ENCODE peak calls at places on chromosomes 1 and 21, in four cellular contexts. Z is HepG2, P is SK-N-SH, G is IMR-90. D is an unnamed sample.

GRCh38 chr1:108121361-108122143 is 78.6 kb downstream of the SLC25A24 start:
- DNase-seq in Z (peak), P (no peak), G (peak), D (no peak)

GRCh38 chr1:18542351-18542750 is 61.6 kb downstream of the KLHDC7A start:
- DNase-seq in Z (no peak), P (no peak), G (no peak), D (no peak)

GRCh38 chr1:199123615-199124014 is 484.8 kb downstream of the PTPRC start:
- DNase-seq in Z (no peak), P (no peak), G (peak), D (no peak)

GRCh38 chr1:11961230-11961629 is 19.0 kb upstream of the MFN2 start:
- DNase-seq in Z (peak), P (no peak), G (no peak), D (no peak)

GRCh38 chr1:31507221-31507620 is 69.1 kb upstream of the TINAGL1 start:
- DNase-seq in Z (no peak), P (no peak), G (no peak), D (no peak)

GRCh38 chr1:21651214-21652042 is 17.7 kb downstream of the RAP1GAP start:
- DNase-seq in Z (no peak), P (peak), G (no peak), D (no peak)

GRCh38 chr1:40877681-40878080 is 15.5 kb upstream of the CITED4 start:
- DNase-seq in Z (no peak), P (peak), G (peak), D (no peak)

GRCh38 chr1:85142753-85143152 is 58.1 kb downstream of the SYDE2 start:
- DNase-seq in Z (no peak), P (no peak), G (no peak), D (no peak)

GRCh38 chr1:65791860-65792670 is 630 bp upstream of the PDE4B start:
- DNase-seq in Z (no peak), P (peak), G (peak), D (no peak)

GRCh38 chr1:161885013-161885412 is 118.9 kb downstream of the ATF6 start:
- DNase-seq in Z (no peak), P (no peak), G (peak), D (no peak)

GRCh38 chr1:68594851-68595250 is 98.0 kb upstream of the DEPDC1 start:
- DNase-seq in Z (no peak), P (no peak), G (no peak), D (no peak)

GRCh38 chr1:12600335-12600734 is 17.7 kb downstream of the DHRS3 start:
- DNase-seq in Z (no peak), P (no peak), G (no peak), D (no peak)

GRCh38 chr1:193031431-193031830 is 27.7 kb downstream of the UCHL5 start:
- DNase-seq in Z (no peak), P (peak), G (peak), D (no peak)

DNA sequence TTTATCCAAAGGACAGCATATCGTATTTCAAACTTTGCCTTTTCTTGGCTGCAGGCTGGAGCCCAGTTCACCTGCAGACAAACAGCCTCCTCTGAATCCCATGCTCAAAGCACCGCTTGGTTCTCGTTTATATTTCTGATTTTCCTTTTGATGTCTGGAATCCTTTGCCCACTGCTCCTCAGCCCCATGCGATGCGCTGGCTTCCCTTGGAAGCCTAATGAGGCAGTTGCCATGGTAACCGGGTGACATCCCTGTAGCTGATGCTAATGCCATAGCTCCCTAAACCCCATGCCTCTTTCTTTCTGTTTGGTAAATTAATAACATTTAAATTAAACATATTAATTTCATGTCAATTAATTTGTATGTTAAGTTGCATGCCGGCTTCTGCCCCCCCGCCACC is 327.1 kb downstream of the PRDM2 start:
- DNase-seq in Z (no peak), P (no peak), G (no peak), D (no peak)
- TF ChIP-seq MXI1 in Z (no peak), P (no peak), G (no peak), D (no peak)

GRCh38 chr21:44300262-44300959 is 558 bp downstream of the PFKL start:
- DNase-seq in Z (peak), P (peak), G (peak), D (no peak)

GRCh38 chr21:44298301-44298700 is 1.6 kb upstream of the PFKL start:
- DNase-seq in Z (peak), P (no peak), G (peak), D (no peak)

GRCh38 chr21:44299458-44300261 is at the start of gene PFKL:
- DNase-seq in Z (peak), P (peak), G (peak), D (peak)

GRCh38 chr21:44297525-44298290 is 2.1 kb upstream of the PFKL start:
- DNase-seq in Z (peak), P (peak), G (peak), D (peak)

DNA sequence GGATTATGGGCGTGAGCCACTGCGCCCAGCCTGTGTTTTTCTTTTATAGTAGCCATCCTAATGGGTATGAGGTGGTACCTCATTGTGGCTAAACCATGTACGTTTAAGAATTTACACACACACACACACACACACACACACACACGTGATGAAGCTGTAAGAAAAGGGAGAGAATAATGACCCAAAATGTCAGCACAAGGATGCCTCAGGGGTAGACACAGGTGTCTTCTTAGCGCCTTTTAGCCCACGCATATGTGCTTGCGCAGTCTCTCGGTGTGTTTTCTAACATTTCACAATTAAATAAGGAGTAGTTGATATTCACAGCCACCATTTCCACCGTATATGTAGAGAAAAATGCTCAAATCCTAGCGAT is 782 bp upstream of the PFKL start:
- DNase-seq in Z (no peak), P (no peak), G (peak), D (no peak)
- TF ChIP-seq MXI1 in Z (no peak), P (no peak), G (no peak), D (no peak)

DNA sequence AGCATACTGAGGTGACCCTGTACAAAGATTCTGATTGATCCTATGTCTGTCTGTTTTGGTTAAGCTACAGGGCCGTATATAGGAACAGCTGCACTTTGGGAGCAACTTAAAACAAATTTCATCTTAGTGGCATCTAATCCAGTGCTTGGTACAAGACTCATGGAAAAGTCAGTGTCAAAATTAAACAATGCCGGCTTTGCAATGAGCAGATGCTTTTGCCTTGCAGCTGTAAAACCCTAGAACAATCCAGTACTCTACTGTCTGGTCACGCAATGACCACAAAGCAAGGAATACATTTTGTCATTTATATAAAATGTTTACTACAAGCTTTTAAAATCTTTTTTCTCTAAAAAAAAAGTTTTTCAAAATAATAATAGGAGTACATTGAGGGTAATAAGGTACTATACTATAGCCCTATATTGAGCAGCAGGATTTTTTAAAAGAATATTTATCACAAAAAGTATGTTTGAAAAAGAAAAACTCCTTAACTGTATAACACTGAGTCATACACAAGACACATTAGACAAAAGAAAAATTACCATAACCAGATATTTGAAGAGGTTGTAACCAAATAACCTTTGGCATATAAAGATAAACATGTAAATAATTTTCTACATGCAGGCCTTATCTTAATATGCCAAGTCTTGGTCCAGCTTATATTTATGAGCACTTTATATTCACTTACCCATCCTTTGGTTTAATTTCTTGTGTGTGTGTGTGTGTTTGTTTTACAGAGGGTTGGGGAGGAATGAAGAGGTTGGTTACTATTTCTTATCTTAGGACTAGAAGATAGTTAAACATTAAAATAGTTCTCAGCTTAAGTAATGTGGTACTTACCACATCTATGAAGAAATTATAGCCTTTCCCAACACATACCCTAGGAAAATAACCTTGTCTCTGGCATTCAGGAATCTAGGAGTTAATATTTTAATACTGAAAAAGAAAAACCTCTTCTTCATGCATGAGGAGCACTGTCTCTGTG is 262.3 kb downstream of the FAF1 start:
- DNase-seq in Z (no peak), P (no peak), G (peak), D (no peak)
- TF ChIP-seq MXI1 in Z (no peak), P (no peak), G (no peak), D (no peak)

GRCh38 chr1:170296211-170296610 is 150.5 kb downstream of the NTMT2 start:
- DNase-seq in Z (no peak), P (no peak), G (no peak), D (no peak)

GRCh38 chr1:170290971-170291370 is 145.2 kb downstream of the NTMT2 start:
- DNase-seq in Z (no peak), P (no peak), G (peak), D (no peak)

GRCh38 chr1:170296642-170297041 is 150.9 kb downstream of the NTMT2 start:
- DNase-seq in Z (no peak), P (no peak), G (peak), D (no peak)
- TF ChIP-seq MXI1 in Z (no peak), P (no peak), G (no peak), D (no peak)

GRCh38 chr1:9755441-9755995 is 68.2 kb downstream of the CLSTN1 start:
- DNase-seq in Z (no peak), P (no peak), G (no peak), D (no peak)
- TF ChIP-seq MXI1 in Z (no peak), P (no peak), G (no peak), D (no peak)

DNA sequence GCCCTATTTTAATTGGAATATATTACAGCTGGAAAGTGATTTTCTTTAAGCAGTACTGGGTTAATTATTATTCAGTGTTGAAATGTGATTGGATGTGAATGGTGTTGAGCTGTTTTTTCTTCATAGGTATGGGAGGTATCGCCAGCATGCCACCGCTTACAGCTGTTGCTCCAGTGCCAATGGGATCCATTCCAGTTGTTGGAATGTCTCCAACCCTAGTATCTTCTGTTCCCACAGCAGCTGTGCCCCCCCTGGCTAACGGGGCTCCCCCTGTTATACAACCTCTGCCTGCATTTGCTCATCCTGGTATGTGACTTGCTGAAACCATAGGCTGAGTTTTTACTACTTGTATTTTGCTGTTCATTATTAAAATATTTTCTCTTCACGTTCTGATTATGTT is 107.7 kb downstream of the ITSN1 start:
- DNase-seq in Z (no peak), P (no peak), G (no peak), D (no peak)
- TF ChIP-seq MXI1 in Z (no peak), P (no peak), G (no peak), D (no peak)

GRCh38 chr1:212946872-212947271 is 3.5 kb upstream of the VASH2 start:
- DNase-seq in Z (no peak), P (no peak), G (no peak), D (no peak)
- TF ChIP-seq MXI1 in Z (no peak), P (no peak), G (no peak), D (no peak)

DNA sequence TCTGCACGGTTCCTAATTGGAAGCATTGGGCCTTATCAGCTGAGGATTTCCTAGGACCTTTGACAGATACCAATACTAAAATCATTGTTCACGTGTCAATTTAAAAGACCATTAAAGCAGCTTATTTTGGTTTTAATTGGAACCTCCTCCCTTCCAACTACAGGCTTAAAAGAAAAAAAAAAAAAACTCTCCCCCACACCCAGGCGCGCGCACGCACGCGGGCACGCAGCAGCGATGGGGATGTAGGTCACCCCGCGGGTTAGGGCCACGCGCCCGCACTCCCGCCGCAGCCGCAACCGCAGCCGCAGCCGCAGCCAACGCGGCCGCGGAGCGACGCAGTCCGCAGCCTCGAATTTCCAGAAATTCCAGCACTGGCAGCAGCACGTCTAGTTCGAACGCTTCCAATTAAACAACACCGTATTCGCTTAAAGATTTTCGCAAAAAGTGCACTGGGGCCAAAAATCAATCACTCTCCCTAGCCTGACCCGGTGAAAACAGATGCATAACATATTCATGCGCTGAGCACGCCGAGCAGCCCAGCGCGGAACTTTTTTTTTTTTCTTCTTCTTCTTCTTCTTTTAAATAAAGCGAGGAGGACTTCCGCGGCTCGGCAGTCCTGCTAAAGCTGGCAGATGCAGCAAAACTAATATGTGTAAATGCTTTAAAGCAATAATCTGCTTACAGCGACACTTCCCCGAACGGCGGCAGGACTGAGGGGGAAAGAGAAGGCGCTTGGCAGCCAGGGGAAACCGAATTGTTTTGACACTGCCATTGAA is 13.3 kb upstream of the BARHL2 start:
- DNase-seq in Z (no peak), P (peak), G (peak), D (no peak)
- TF ChIP-seq MXI1 in Z (no peak), P (no peak), G (no peak), D (no peak)